ENCODE peak calls at places on chromosomes 6 and 20, in seven cellular contexts. T is ovary, J is endothelial cell of umbilical vein, Y is IMR-90, F is lower leg skin, Q is H54, B is transverse colon. H is an unnamed sample.

GRCh38 chr6:25769983-25770382 is 15.4 kb downstream of the SLC17A4 start:
- DNase-seq in T (no peak), J (no peak), Y (no peak), F (no peak), Q (no peak), B (no peak), H (no peak)

GRCh38 chr6:137161975-137162374 is 11.5 kb downstream of the IL22RA2 start:
- DNase-seq in T (no peak), J (no peak), Y (no peak), F (no peak), Q (no peak), B (no peak), H (no peak)

GRCh38 chr6:113859349-113860164 is 2.4 kb downstream of the MARCKS start:
- DNase-seq in T (peak), J (peak), Y (peak), F (peak), Q (no peak), B (peak), H (no peak)

GRCh38 chr6:156080371-156080770 is 624.7 kb upstream of the NOX3 start:
- DNase-seq in T (no peak), J (no peak), Y (peak), F (no peak), Q (no peak), B (no peak), H (no peak)

GRCh38 chr20:41180599-41181333 is 43.4 kb downstream of the PLCG1 start:
- DNase-seq in T (peak), J (no peak), Y (no peak), F (peak), Q (no peak), B (no peak), H (no peak)

GRCh38 chr6:8131265-8131897 is 29.0 kb upstream of the EEF1E1 start:
- DNase-seq in T (peak), J (peak), Y (peak), F (no peak), Q (peak), B (peak), H (peak)

GRCh38 chr6:149985506-149985937 is 21.8 kb downstream of the ULBP1 start:
- DNase-seq in T (no peak), J (no peak), Y (no peak), F (peak), Q (no peak), B (no peak), H (no peak)

GRCh38 chr6:87308970-87309369 is 13.4 kb upstream of the SMIM8 start:
- DNase-seq in T (no peak), J (no peak), Y (peak), F (no peak), Q (no peak), B (no peak), H (no peak)

GRCh38 chr6:97465877-97466710 is 183.1 kb upstream of the MMS22L start:
- DNase-seq in T (no peak), J (no peak), Y (no peak), F (no peak), Q (no peak), B (no peak), H (no peak)

GRCh38 chr6:132392792-132393191 is 8.5 kb downstream of the MOXD1 start:
- DNase-seq in T (no peak), J (peak), Y (no peak), F (no peak), Q (no peak), B (no peak), H (no peak)

GRCh38 chr6:122394016-122394415 is 5.4 kb upstream of the HSF2 start:
- DNase-seq in T (no peak), J (no peak), Y (no peak), F (no peak), Q (no peak), B (no peak), H (no peak)

GRCh38 chr6:153941768-153942167 is 97.3 kb upstream of the OPRM1 start:
- DNase-seq in T (no peak), J (no peak), Y (no peak), F (no peak), Q (no peak), B (peak), H (no peak)

GRCh38 chr6:148398686-148399085 is 56.0 kb downstream of the SASH1 start:
- DNase-seq in T (no peak), J (no peak), Y (no peak), F (no peak), Q (no peak), B (no peak), H (no peak)

GRCh38 chr20:59010321-59010994 is 3.4 kb upstream of the CTSZ start:
- DNase-seq in T (no peak), J (peak), Y (no peak), F (peak), Q (no peak), B (peak), H (no peak)

GRCh38 chr6:159633196-159633595 is 59.8 kb downstream of the SOD2 start:
- DNase-seq in T (no peak), J (peak), Y (peak), F (no peak), Q (peak), B (no peak), H (peak)

GRCh38 chr6:159062965-159063364 is 18.2 kb upstream of the TAGAP start:
- DNase-seq in T (no peak), J (no peak), Y (no peak), F (no peak), Q (no peak), B (no peak), H (no peak)

GRCh38 chr20:33531047-33531877 is 41.4 kb downstream of the CBFA2T2 start:
- DNase-seq in T (no peak), J (no peak), Y (peak), F (no peak), Q (no peak), B (no peak), H (no peak)

GRCh38 chr6:75932067-75932466 is 140.4 kb downstream of the IMPG1 start:
- DNase-seq in T (no peak), J (peak), Y (peak), F (no peak), Q (no peak), B (no peak), H (peak)

GRCh38 chr6:93731306-93731705 is 311.9 kb upstream of the EPHA7 start:
- DNase-seq in T (no peak), J (no peak), Y (no peak), F (no peak), Q (no peak), B (no peak), H (no peak)

GRCh38 chr6:23307516-23307915 is 738.1 kb downstream of the HDGFL1 start:
- DNase-seq in T (no peak), J (no peak), Y (no peak), F (no peak), Q (no peak), B (no peak), H (no peak)

GRCh38 chr20:45229264-45230056 is 8.3 kb downstream of the SEMG2 start:
- DNase-seq in T (no peak), J (no peak), Y (no peak), F (no peak), Q (peak), B (peak), H (peak)

GRCh38 chr6:31752739-31753319 is 9.6 kb upstream of the SAPCD1 start:
- DNase-seq in T (no peak), J (no peak), Y (peak), F (no peak), Q (peak), B (no peak), H (no peak)

GRCh38 chr20:57048027-57048869 is 218.2 kb downstream of the BMP7 start:
- DNase-seq in T (no peak), J (no peak), Y (no peak), F (no peak), Q (peak), B (peak), H (peak)

GRCh38 chr20:9119776-9120175 is 50.9 kb downstream of the PLCB4 start:
- DNase-seq in T (no peak), J (no peak), Y (no peak), F (no peak), Q (no peak), B (no peak), H (no peak)

GRCh38 chr6:18498408-18498807 is 111.3 kb downstream of the RNF144B start:
- DNase-seq in T (no peak), J (no peak), Y (no peak), F (no peak), Q (no peak), B (no peak), H (no peak)

GRCh38 chr6:159826004-159826403 is 25.9 kb downstream of the PNLDC1 start:
- DNase-seq in T (no peak), J (no peak), Y (no peak), F (no peak), Q (no peak), B (no peak), H (no peak)

GRCh38 chr6:148583631-148584030 is 163.2 kb upstream of the UST start:
- DNase-seq in T (no peak), J (no peak), Y (no peak), F (no peak), Q (no peak), B (no peak), H (no peak)

GRCh38 chr6:66226099-66226498 is 519.1 kb upstream of the EYS start:
- DNase-seq in T (no peak), J (no peak), Y (no peak), F (no peak), Q (no peak), B (no peak), H (no peak)

GRCh38 chr20:25023316-25023715 is 30.8 kb upstream of the APMAP start:
- DNase-seq in T (no peak), J (no peak), Y (no peak), F (peak), Q (no peak), B (peak), H (peak)

GRCh38 chr6:41970436-41970846 is 28.8 kb upstream of the CCND3 start:
- DNase-seq in T (no peak), J (peak), Y (peak), F (peak), Q (no peak), B (no peak), H (no peak)

GRCh38 chr20:17655286-17655651 is 26.8 kb downstream of the RRBP1 start:
- DNase-seq in T (no peak), J (no peak), Y (no peak), F (no peak), Q (no peak), B (no peak), H (no peak)

GRCh38 chr20:51014797-51015722 is 7.8 kb downstream of the KCNG1 start:
- DNase-seq in T (no peak), J (peak), Y (peak), F (no peak), Q (peak), B (peak), H (peak)

GRCh38 chr6:31116661-31117385 is 2.2 kb downstream of the PSORS1C1 start:
- DNase-seq in T (no peak), J (peak), Y (no peak), F (no peak), Q (no peak), B (no peak), H (no peak)

GRCh38 chr20:38418509-38419204 is 16.5 kb downstream of the SNHG17 start:
- DNase-seq in T (no peak), J (peak), Y (peak), F (peak), Q (no peak), B (no peak), H (no peak)

GRCh38 chr6:36998723-36999466 is 6.6 kb upstream of the FGD2 start:
- DNase-seq in T (no peak), J (no peak), Y (no peak), F (no peak), Q (no peak), B (no peak), H (no peak)
- TF ChIP-seq POLR2A in T (no peak), J (no peak), Y (no peak), F (no peak), Q (no peak), B (no peak), H (no peak)

GRCh38 chr6:43052225-43052841 is 1.3 kb downstream of the CUL7 start:
- DNase-seq in T (no peak), J (no peak), Y (no peak), F (no peak), Q (no peak), B (no peak), H (no peak)
- TF ChIP-seq POLR2A in T (no peak), J (no peak), Y (no peak), F (no peak), Q (no peak), B (no peak), H (no peak)

GRCh38 chr6:127347188-127347587 is 3.8 kb upstream of the ECHDC1 start:
- DNase-seq in T (no peak), J (no peak), Y (no peak), F (no peak), Q (no peak), B (no peak), H (no peak)

GRCh38 chr6:127348046-127348661 is 4.7 kb upstream of the ECHDC1 start:
- DNase-seq in T (no peak), J (no peak), Y (no peak), F (no peak), Q (no peak), B (no peak), H (no peak)

GRCh38 chr6:127349980-127350379 is 6.6 kb upstream of the ECHDC1 start:
- DNase-seq in T (no peak), J (no peak), Y (no peak), F (no peak), Q (no peak), B (no peak), H (no peak)

GRCh38 chr6:127352519-127352918 is 9.1 kb upstream of the ECHDC1 start:
- DNase-seq in T (no peak), J (no peak), Y (no peak), F (no peak), Q (no peak), B (no peak), H (no peak)
- TF ChIP-seq POLR2A in T (no peak), J (no peak), Y (no peak), F (no peak), Q (no peak), B (no peak), H (no peak)

DNA sequence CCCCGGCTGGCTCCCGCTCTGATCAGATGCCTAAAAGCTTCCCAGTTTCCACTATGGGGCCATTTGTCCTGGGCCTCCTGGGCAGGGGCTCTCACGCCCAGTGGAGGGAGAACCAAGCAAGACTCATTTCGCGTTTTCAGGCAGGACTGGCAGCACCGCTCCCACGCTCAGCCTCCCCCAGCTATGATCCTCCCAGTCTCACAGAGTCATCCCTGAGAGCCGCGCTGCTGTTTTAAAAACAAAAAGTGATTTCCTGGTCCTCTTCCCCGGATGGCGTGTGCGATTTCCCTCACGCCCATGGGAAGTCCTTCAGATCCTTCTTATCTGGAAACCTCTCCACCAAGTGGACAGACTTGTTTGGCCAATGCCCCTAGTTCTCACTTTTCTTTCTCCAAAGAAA is at the start of gene ADGRF5:
- DNase-seq in T (no peak), J (peak), Y (no peak), F (no peak), Q (no peak), B (no peak), H (no peak)
- TF ChIP-seq POLR2A in T (no peak), J (no peak), Y (no peak), F (no peak), Q (no peak), B (no peak), H (no peak)

GRCh38 chr20:36835453-36836198 is 40.3 kb upstream of the TLDC2 start:
- DNase-seq in T (peak), J (peak), Y (peak), F (peak), Q (peak), B (peak), H (peak)
- TF ChIP-seq POLR2A in T (peak), J (peak), Y (peak), F (no peak), Q (peak), B (peak), H (peak)

DNA sequence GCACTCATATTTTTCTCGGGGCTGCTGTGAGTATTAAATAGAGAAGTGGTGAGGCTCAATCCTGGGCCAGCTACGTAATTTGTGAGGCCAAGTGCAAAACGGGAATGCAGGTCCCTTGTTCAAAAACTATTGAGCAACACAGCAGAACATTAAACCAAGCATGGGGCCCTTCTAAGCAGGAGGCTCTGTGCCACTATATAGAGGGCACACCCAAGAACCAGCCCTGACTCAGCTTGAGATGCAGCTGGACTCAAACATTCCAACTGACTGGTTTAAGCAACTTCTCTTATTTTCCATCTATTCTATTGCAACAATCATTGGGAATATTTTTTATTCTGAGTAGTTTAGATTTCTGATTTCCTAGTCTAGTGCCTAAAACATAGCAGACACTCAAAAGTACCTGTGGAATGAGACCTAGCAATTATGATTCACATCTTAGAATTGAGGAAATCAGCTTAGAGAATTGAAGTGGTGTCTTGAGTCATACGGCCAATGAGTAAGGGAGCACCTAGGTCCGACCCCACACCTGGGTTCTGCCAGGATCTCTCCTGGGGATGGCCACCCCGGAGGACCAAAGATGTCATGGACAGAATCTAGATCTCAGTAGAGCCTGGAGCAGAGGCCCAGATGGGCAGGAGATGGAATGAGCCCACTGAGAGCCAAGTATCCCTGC is 1.3 kb downstream of the SIRPB2 start:
- DNase-seq in T (no peak), J (peak), Y (no peak), F (no peak), Q (no peak), B (no peak), H (no peak)
- TF ChIP-seq POLR2A in T (no peak), J (no peak), Y (no peak), F (no peak), Q (no peak), B (peak), H (no peak)

GRCh38 chr6:27837636-27838512 is 74.3 kb downstream of the OR2B2 start:
- DNase-seq in T (peak), J (peak), Y (peak), F (peak), Q (peak), B (peak), H (peak)
- TF ChIP-seq POLR2A in T (peak), J (peak), Y (peak), F (peak), Q (peak), B (no peak), H (peak)

GRCh38 chr6:43771210-43771857 is 1.3 kb downstream of the VEGFA start:
- DNase-seq in T (peak), J (peak), Y (peak), F (peak), Q (peak), B (peak), H (peak)
- TF ChIP-seq POLR2A in T (peak), J (no peak), Y (peak), F (no peak), Q (no peak), B (peak), H (peak)

DNA sequence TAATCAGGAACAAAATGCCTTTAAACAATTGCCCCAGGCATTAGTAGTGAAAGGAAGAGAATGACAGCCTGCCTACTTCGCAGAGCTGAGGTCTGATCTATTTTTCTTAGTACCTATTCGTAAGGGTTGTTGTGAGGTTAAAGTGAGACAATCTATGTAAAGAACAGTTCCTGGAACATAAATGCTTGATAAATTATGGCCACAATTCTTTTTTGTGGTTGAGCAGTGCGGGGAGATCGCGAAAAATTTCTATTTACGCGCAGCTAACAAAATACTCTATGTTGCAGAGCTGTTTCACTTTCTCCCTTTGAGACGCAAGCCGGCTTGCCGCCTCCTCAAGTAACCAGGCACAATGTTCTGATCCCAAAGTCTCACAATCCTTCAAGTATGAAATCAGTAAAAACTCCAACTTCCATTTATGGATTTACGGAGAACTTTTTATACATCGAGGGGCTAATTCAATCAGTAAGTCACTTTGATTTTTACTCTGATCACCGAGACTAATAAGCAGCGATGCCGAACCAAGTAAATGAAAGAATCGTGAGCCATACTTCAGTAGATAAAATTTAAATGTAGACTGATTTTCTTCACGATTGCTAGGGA is 839 bp upstream of the PNRC1 start:
- DNase-seq in T (peak), J (peak), Y (peak), F (peak), Q (no peak), B (peak), H (peak)
- TF ChIP-seq POLR2A in T (peak), J (peak), Y (no peak), F (no peak), Q (no peak), B (peak), H (no peak)

DNA sequence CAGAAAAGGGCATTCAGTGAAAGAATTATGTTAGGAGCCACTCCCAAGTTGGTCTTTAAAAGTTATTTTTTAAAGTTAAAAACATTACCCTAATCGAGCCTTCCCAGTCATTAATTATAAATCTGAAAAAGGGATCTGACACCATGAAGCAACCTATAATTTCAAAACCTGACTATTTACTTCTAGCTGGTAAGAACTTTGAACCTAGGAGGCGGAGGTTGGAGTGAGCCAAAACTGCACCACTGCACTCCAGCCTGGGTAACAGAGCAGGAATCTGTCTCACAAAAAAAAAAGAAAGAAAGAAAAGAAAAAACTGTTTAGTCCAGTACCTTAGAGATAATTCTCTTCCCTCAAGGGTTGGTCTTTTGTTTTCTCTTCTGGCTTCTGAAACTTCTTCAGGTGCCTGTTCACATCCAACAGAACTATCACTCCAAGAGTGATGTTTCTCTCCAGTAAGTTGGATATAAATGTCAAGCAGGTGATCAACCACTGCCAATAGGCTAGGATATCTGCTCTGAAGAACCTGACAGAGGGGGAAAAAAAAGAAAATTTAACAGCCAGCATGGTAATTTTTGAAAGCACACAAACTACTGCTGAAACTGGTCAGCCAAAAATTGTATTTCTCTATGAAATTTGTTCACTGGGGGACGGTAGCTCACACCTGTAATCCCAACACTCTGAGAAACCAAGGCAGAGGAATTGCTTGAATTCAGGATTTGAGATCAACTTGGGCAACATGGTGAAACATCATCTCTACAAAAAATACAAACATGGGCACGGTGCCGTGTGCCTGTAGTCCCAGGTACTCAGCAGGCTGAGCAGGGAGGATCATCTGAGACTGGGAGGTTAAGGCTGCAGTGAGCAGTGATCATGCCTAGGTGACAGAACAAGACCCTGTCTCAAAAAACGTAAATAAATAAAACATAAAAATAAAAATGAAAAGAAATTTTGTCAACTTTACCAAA is 38.2 kb downstream of the MDN1 start:
- DNase-seq in T (no peak), J (no peak), Y (no peak), F (no peak), Q (no peak), B (no peak), H (no peak)
- TF ChIP-seq POLR2A in T (no peak), J (no peak), Y (no peak), F (no peak), Q (no peak), B (no peak), H (no peak)

H was measured in erythroblast.